ENCODE peak calls at places on chromosome 18, in six cellular contexts. H is H9, V is neuronal stem cell, K is mesenchymal stem cell, N is IMR-90, W is H1. C is an unnamed sample. For H3K4me1, the result is how much of the 10 kb centered on the place peaks cover.

GRCh38 chr18:35029103-35029502 is 12.1 kb upstream of the MAPRE2 start:
- DNase-seq in H (no peak), V (no peak), K (peak), N (peak), W (no peak), C (no peak)

GRCh38 chr18:68447286-68447685 is 267.6 kb downstream of the TMX3 start:
- DNase-seq in H (no peak), V (no peak), K (peak), N (peak), W (no peak), C (no peak)

GRCh38 chr18:48662021-48662661 is 123.3 kb downstream of the CTIF start:
- DNase-seq in H (no peak), V (no peak), K (peak), N (peak), W (no peak), C (peak)

GRCh38 chr18:25102657-25103056 is 249.3 kb downstream of the ZNF521 start:
- DNase-seq in H (no peak), V (no peak), K (no peak), N (no peak), W (no peak), C (no peak)

GRCh38 chr18:36578871-36579270 is 249.9 kb downstream of the TPGS2 start:
- DNase-seq in H (no peak), V (no peak), K (peak), N (peak), W (no peak), C (no peak)

GRCh38 chr18:76955529-76956170 is 133.3 kb downstream of the ZNF236 start:
- DNase-seq in H (no peak), V (no peak), K (no peak), N (no peak), W (no peak), C (no peak)

GRCh38 chr18:42477261-42477660 is 522.2 kb downstream of the PIK3C3 start:
- DNase-seq in H (no peak), V (no peak), K (no peak), N (no peak), W (no peak), C (no peak)

GRCh38 chr18:6661692-6662415 is 67.7 kb upstream of the ARHGAP28 start:
- DNase-seq in H (no peak), V (no peak), K (no peak), N (no peak), W (no peak), C (peak)

GRCh38 chr18:31610841-31611240 is 19.2 kb downstream of the TTR start:
- DNase-seq in H (peak), V (peak), K (peak), N (no peak), W (peak), C (peak)

GRCh38 chr18:68660355-68661183 is 54.3 kb downstream of the TMX3 start:
- DNase-seq in H (no peak), V (peak), K (peak), N (peak), W (no peak), C (peak)

GRCh38 chr18:60235164-60235563 is 137.4 kb downstream of the MC4R start:
- DNase-seq in H (no peak), V (no peak), K (no peak), N (no peak), W (no peak), C (peak)

GRCh38 chr18:79458131-79458838 is 62.6 kb downstream of the NFATC1 start:
- DNase-seq in H (no peak), V (peak), K (peak), N (peak), W (no peak), C (peak)

GRCh38 chr18:27143580-27144287 is 41.4 kb downstream of the CHST9 start:
- DNase-seq in H (no peak), V (no peak), K (no peak), N (no peak), W (peak), C (peak)

GRCh38 chr18:42183746-42184145 is 228.7 kb downstream of the PIK3C3 start:
- DNase-seq in H (no peak), V (no peak), K (peak), N (peak), W (no peak), C (peak)

GRCh38 chr18:32831781-32832180 is 59.0 kb upstream of the KLHL14 start:
- DNase-seq in H (no peak), V (no peak), K (peak), N (no peak), W (no peak), C (no peak)

GRCh38 chr18:31206787-31207381 is 44.2 kb upstream of the DSC1 start:
- DNase-seq in H (peak), V (no peak), K (peak), N (peak), W (peak), C (peak)

GRCh38 chr18:34801769-34802168 is 91.7 kb downstream of the DTNA start:
- DNase-seq in H (no peak), V (no peak), K (peak), N (peak), W (no peak), C (no peak)

GRCh38 chr18:78390985-78391384 is 588.6 kb upstream of the SALL3 start:
- DNase-seq in H (no peak), V (no peak), K (no peak), N (no peak), W (no peak), C (no peak)

GRCh38 chr18:7808992-7809391 is 241.9 kb downstream of the PTPRM start:
- DNase-seq in H (no peak), V (no peak), K (no peak), N (no peak), W (no peak), C (peak)

GRCh38 chr18:28087173-28087563 is 89.8 kb downstream of the CDH2 start:
- DNase-seq in H (no peak), V (peak), K (no peak), N (no peak), W (no peak), C (no peak)

GRCh38 chr18:79683626-79684282 is 4.2 kb downstream of the CTDP1 start:
- DNase-seq in H (no peak), V (no peak), K (no peak), N (no peak), W (no peak), C (no peak)

GRCh38 chr18:55861266-55861665 is 273.3 kb upstream of the TCF4 start:
- DNase-seq in H (peak), V (peak), K (peak), N (peak), W (no peak), C (peak)

GRCh38 chr18:35822431-35822830 is 150.0 kb upstream of the RMP24 start:
- DNase-seq in H (no peak), V (no peak), K (no peak), N (no peak), W (no peak), C (no peak)

GRCh38 chr18:77486985-77487384 is 237.3 kb downstream of the GALR1 start:
- DNase-seq in H (no peak), V (no peak), K (no peak), N (no peak), W (no peak), C (no peak)

GRCh38 chr18:35159782-35160181 is 81.1 kb upstream of the ZNF397 start:
- DNase-seq in H (no peak), V (no peak), K (no peak), N (no peak), W (no peak), C (no peak)

GRCh38 chr18:79965119-79965902 is 868 bp downstream of the HSBP1L1 start:
- DNase-seq in H (peak), V (no peak), K (peak), N (peak), W (no peak), C (peak)

GRCh38 chr18:30302181-30302580 is 740.4 kb downstream of the DSC3 start:
- DNase-seq in H (no peak), V (no peak), K (no peak), N (no peak), W (no peak), C (no peak)

GRCh38 chr18:22057908-22058527 is 111.4 kb upstream of the GATA6 start:
- DNase-seq in H (no peak), V (no peak), K (peak), N (no peak), W (no peak), C (no peak)

GRCh38 chr18:31687016-31687415 is 2.6 kb upstream of the B4GALT6 start:
- DNase-seq in H (no peak), V (no peak), K (no peak), N (no peak), W (no peak), C (no peak)

GRCh38 chr18:49547701-49548100 is 14.2 kb upstream of the LIPG start:
- DNase-seq in H (no peak), V (no peak), K (no peak), N (no peak), W (no peak), C (no peak)

GRCh38 chr18:65852273-65852672 is 101.5 kb downstream of the CDH7 start:
- DNase-seq in H (no peak), V (no peak), K (no peak), N (no peak), W (no peak), C (peak)

GRCh38 chr18:57131782-57132181 is 15.1 kb upstream of the BOD1L2 start:
- DNase-seq in H (no peak), V (no peak), K (no peak), N (no peak), W (no peak), C (no peak)

GRCh38 chr18:31230495-31230894 is 67.8 kb upstream of the DSC1 start:
- DNase-seq in H (no peak), V (no peak), K (peak), N (peak), W (no peak), C (no peak)

GRCh38 chr18:55794288-55795052 is 206.5 kb upstream of the TCF4 start:
- DNase-seq in H (no peak), V (no peak), K (peak), N (peak), W (no peak), C (no peak)

GRCh38 chr18:50038448-50038847 is 156.5 kb downstream of the MYO5B start:
- DNase-seq in H (no peak), V (no peak), K (peak), N (no peak), W (no peak), C (no peak)

GRCh38 chr18:38174594-38174993 is 609.0 kb upstream of the CELF4 start:
- DNase-seq in H (no peak), V (no peak), K (no peak), N (no peak), W (no peak), C (no peak)

GRCh38 chr18:27668126-27668525 is 483.0 kb upstream of the CHST9 start:
- DNase-seq in H (no peak), V (no peak), K (no peak), N (no peak), W (no peak), C (no peak)

DNA sequence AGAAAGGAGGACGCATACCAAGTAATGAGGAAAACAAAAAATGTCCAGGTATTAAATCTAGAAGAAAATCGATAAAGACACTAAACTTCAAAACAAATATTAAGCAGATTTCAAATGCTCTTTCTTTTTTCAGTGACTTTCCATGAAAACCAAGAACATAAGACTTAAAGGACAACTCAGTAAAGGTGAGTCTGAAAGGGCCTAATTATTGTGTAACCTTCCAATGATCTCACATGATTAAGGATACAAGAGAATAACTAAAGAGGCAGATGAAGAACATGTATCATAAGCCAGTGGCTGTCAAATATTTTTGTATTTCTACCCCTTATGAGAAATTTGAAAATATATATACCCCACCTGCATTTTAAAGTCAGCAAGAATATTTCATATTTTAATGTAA is 30.7 kb downstream of the MBD2 start:
- DNase-seq in H (no peak), V (no peak), K (no peak), N (no peak), W (no peak), C (no peak)
- H3K4me1 ChIP-seq in H (under half), V (under half), K (under half), N (under half), W (under half), C (under half)

GRCh38 chr18:3952031-3952430 is 502.1 kb downstream of the TGIF1 start:
- DNase-seq in H (no peak), V (no peak), K (no peak), N (no peak), W (no peak), C (no peak)

GRCh38 chr18:3947383-3947782 is 497.4 kb downstream of the TGIF1 start:
- DNase-seq in H (no peak), V (no peak), K (no peak), N (no peak), W (no peak), C (no peak)

GRCh38 chr18:3950668-3951413 is 500.9 kb downstream of the TGIF1 start:
- DNase-seq in H (no peak), V (no peak), K (no peak), N (no peak), W (no peak), C (no peak)

DNA sequence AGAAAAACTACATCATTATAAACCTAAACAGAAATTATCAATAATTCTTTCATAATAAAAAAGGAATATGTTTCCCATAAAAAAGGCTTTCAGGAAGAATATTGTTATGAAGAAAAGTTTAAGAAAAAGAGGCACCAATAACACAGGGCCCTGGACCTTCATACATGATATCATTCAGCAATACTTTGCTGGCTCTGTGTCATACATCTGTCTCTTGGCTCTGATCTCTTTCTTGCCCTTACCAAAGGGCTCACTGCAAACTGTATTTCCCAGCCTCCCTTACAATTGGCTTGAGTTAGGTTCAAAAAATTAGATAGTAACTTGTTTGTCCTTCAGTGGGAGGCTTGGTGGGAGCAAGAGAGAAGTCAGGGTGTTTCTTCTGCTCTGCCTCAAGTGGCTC is 499.0 kb downstream of the TGIF1 start:
- DNase-seq in H (no peak), V (no peak), K (no peak), N (no peak), W (no peak), C (no peak)
- H2BK15ac ChIP-seq in H (no peak), V (no peak), K (no peak), N (no peak), W (no peak), C (no peak)

GRCh38 chr18:75502286-75502685 is 74.8 kb upstream of the SMIM21 start:
- DNase-seq in H (no peak), V (no peak), K (no peak), N (peak), W (no peak), C (no peak)

GRCh38 chr18:75500510-75500909 is 73.0 kb upstream of the SMIM21 start:
- DNase-seq in H (no peak), V (no peak), K (peak), N (peak), W (no peak), C (no peak)

GRCh38 chr18:75507636-75508035 is 80.1 kb upstream of the SMIM21 start:
- DNase-seq in H (no peak), V (no peak), K (no peak), N (peak), W (no peak), C (no peak)

DNA sequence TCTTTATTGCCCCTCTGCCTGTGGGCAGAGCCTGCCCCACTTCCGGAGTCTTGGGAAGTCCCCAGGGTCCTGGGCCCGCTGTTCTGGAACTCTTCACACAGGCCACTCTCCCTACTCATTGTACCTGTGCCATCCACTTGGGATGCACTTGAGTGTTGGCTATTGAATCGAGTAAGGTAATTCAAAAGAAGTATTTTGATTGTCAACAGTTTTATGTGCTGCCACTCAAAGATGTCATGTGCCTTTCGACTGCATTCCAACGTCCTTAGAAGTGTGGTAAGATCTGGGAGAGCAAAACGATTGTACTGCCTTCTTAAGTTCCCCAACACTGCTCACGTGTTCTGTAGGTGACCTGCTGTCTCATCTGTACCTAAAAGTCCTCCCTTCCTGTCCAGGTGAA is 77.0 kb upstream of the SMIM21 start:
- DNase-seq in H (no peak), V (no peak), K (no peak), N (no peak), W (no peak), C (no peak)
- H2BK120ac ChIP-seq in H (no peak), V (no peak), K (no peak), N (no peak), W (no peak), C (no peak)

GRCh38 chr18:58691256-58691655 is 20.0 kb downstream of the MALT1 start:
- DNase-seq in H (no peak), V (no peak), K (no peak), N (no peak), W (no peak), C (no peak)

GRCh38 chr18:58692420-58693185 is 21.3 kb downstream of the MALT1 start:
- DNase-seq in H (no peak), V (no peak), K (no peak), N (no peak), W (no peak), C (no peak)

GRCh38 chr18:58690259-58690658 is 19.0 kb downstream of the MALT1 start:
- DNase-seq in H (no peak), V (no peak), K (no peak), N (no peak), W (no peak), C (no peak)

GRCh38 chr18:58682429-58683069 is 11.3 kb downstream of the MALT1 start:
- DNase-seq in H (no peak), V (no peak), K (peak), N (peak), W (no peak), C (peak)

GRCh38 chr18:58687871-58688308 is 16.6 kb downstream of the MALT1 start:
- DNase-seq in H (no peak), V (no peak), K (no peak), N (no peak), W (no peak), C (no peak)
- H3K4me1 ChIP-seq in H (under half), V (under half), K (under half), N (under half), W (under half), C (under half)

DNA sequence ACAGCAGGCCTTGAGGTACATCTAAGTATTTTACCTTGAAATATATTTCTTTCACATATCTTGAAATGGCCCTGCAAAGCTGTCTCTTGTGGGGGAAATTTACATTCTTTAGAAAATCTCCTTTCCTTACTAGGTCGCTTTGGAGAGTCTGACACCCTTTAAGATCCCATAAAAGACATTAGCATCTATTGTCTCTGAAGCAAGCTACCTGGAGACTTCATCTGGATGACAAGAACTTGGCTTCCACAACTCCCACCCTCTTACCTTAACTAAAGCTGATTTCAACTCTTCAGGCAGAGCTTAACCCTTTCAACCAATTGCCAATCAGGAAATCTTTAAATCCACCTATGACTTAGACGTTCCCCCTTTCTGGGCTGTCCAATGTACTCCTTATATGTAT is 219.3 kb downstream of the PIEZO2 start:
- DNase-seq in H (no peak), V (no peak), K (no peak), N (no peak), W (no peak), C (peak)
- H2BK15ac ChIP-seq in H (no peak), V (no peak), K (no peak), N (peak), W (no peak), C (no peak)

GRCh38 chr18:44731160-44731865 is 50.6 kb downstream of the SETBP1 start:
- DNase-seq in H (no peak), V (no peak), K (no peak), N (no peak), W (no peak), C (no peak)
- H2BK120ac ChIP-seq in H (no peak), V (no peak), K (no peak), N (no peak), W (no peak), C (no peak)

GRCh38 chr18:63162271-63163014 is 157.1 kb downstream of the BCL2 start:
- DNase-seq in H (no peak), V (no peak), K (peak), N (peak), W (no peak), C (no peak)

GRCh38 chr18:63160172-63160995 is 159.2 kb downstream of the BCL2 start:
- DNase-seq in H (no peak), V (no peak), K (no peak), N (no peak), W (no peak), C (no peak)

GRCh38 chr18:63161728-63162195 is 157.8 kb downstream of the BCL2 start:
- DNase-seq in H (no peak), V (no peak), K (peak), N (peak), W (no peak), C (no peak)

GRCh38 chr18:63159590-63159989 is 160.0 kb downstream of the BCL2 start:
- DNase-seq in H (no peak), V (no peak), K (no peak), N (no peak), W (no peak), C (no peak)

DNA sequence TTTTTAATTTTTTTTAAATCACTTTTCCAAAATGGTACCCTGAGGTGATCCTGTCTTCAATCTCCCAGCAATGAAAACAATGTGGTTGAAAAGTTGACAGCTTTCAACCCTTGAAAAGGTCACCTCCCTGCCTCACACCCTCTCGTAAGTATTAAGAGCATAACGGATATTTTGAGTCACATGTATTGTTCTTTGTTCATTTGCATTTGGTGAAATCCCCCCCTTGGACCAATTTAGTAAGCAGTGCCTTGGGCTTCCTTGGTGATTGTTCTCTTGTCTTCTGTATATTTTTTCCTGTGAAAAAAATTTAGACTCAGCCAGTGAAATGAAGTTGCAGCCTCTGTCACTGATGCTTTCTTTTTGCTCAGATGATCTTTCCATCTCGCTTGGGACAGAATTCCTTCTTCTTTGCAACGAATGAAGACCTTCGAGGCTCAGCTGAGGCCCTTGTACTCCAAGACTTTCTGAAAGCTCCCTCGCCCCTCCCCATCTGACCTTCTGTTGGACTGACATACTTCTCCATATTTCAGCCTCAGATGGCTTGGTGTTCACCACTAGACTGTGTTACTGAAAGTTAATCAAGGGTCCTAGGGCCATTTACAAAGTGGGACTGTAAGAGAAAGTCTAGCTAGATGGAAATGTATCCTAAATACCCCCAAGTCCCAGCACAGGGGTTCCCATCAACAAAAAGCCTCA is 158.4 kb downstream of the BCL2 start:
- DNase-seq in H (no peak), V (no peak), K (no peak), N (no peak), W (no peak), C (no peak)
- H3K4me1 ChIP-seq in H (under half), V (under half), K (under half), N (under half), W (under half), C (under half)

C was measured in mesendoderm.